ENCODE peak calls at places on chromosomes 4 and X, in nine cellular contexts. One of them, this sample, is unnamed.

GRCh38 chrX:150362599-150363481 is at the start of gene MAMLD1:
- DNase-seq in HCT116: peak
- DNase-seq in GM12878: no peak
- DNase-seq in A549: peak
- DNase-seq in K562: peak
- DNase-seq in SK-N-SH: peak
- DNase-seq in Panc1: no peak
- DNase-seq in HL-60: no peak
- DNase-seq in GM23338: peak
- DNase-seq in this sample: no peak

GRCh38 chrX:16882188-16882587 is 12.0 kb upstream of the RBBP7 start:
- DNase-seq in HCT116: no peak
- DNase-seq in GM12878: no peak
- DNase-seq in A549: peak
- DNase-seq in K562: peak
- DNase-seq in SK-N-SH: peak
- DNase-seq in Panc1: no peak
- DNase-seq in HL-60: peak
- DNase-seq in GM23338: no peak
- DNase-seq in this sample: no peak

GRCh38 chrX:144275403-144275802 is 391.5 kb downstream of the UBE2NL start:
- DNase-seq in HCT116: no peak
- DNase-seq in GM12878: no peak
- DNase-seq in A549: no peak
- DNase-seq in K562: no peak
- DNase-seq in SK-N-SH: no peak
- DNase-seq in Panc1: no peak
- DNase-seq in HL-60: no peak
- DNase-seq in GM23338: no peak
- DNase-seq in this sample: no peak

GRCh38 chr4:185683222-185683621 is 128.8 kb downstream of the SORBS2 start:
- DNase-seq in HCT116: no peak
- DNase-seq in GM12878: no peak
- DNase-seq in A549: no peak
- DNase-seq in K562: no peak
- DNase-seq in SK-N-SH: no peak
- DNase-seq in Panc1: no peak
- DNase-seq in HL-60: no peak
- DNase-seq in GM23338: no peak
- DNase-seq in this sample: no peak

GRCh38 chrX:13216139-13216538 is 103.7 kb downstream of the ATXN3L start:
- DNase-seq in HCT116: no peak
- DNase-seq in GM12878: no peak
- DNase-seq in A549: no peak
- DNase-seq in K562: no peak
- DNase-seq in SK-N-SH: no peak
- DNase-seq in Panc1: no peak
- DNase-seq in HL-60: no peak
- DNase-seq in GM23338: no peak
- DNase-seq in this sample: no peak

GRCh38 chrX:82813671-82814078 is 694.4 kb upstream of the POU3F4 start:
- DNase-seq in HCT116: peak
- DNase-seq in GM12878: no peak
- DNase-seq in A549: peak
- DNase-seq in K562: no peak
- DNase-seq in SK-N-SH: no peak
- DNase-seq in Panc1: peak
- DNase-seq in HL-60: no peak
- DNase-seq in GM23338: no peak
- DNase-seq in this sample: no peak

GRCh38 chr4:43763029-43763610 is 685.5 kb downstream of the KCTD8 start:
- DNase-seq in HCT116: no peak
- DNase-seq in GM12878: peak
- DNase-seq in A549: no peak
- DNase-seq in K562: no peak
- DNase-seq in SK-N-SH: no peak
- DNase-seq in Panc1: no peak
- DNase-seq in HL-60: no peak
- DNase-seq in GM23338: peak
- DNase-seq in this sample: no peak

GRCh38 chr4:151169900-151170299 is 70.5 kb downstream of the RPS3A start:
- DNase-seq in HCT116: no peak
- DNase-seq in GM12878: no peak
- DNase-seq in A549: no peak
- DNase-seq in K562: no peak
- DNase-seq in SK-N-SH: peak
- DNase-seq in Panc1: no peak
- DNase-seq in HL-60: no peak
- DNase-seq in GM23338: no peak
- DNase-seq in this sample: no peak

GRCh38 chrX:68901512-68901911 is 72.7 kb downstream of the EFNB1 start:
- DNase-seq in HCT116: no peak
- DNase-seq in GM12878: no peak
- DNase-seq in A549: no peak
- DNase-seq in K562: no peak
- DNase-seq in SK-N-SH: no peak
- DNase-seq in Panc1: no peak
- DNase-seq in HL-60: no peak
- DNase-seq in GM23338: no peak
- DNase-seq in this sample: no peak

GRCh38 chrX:1463581-1464281 is 11.0 kb upstream of the ASMTL start:
- DNase-seq in HCT116: no peak
- DNase-seq in GM12878: no peak
- DNase-seq in A549: no peak
- DNase-seq in K562: no peak
- DNase-seq in SK-N-SH: no peak
- DNase-seq in Panc1: no peak
- DNase-seq in HL-60: peak
- DNase-seq in GM23338: no peak
- DNase-seq in this sample: no peak

GRCh38 chr4:13484749-13485345 is 707 bp upstream of the RAB28 start:
- DNase-seq in HCT116: peak
- DNase-seq in GM12878: no peak
- DNase-seq in A549: peak
- DNase-seq in K562: peak
- DNase-seq in SK-N-SH: no peak
- DNase-seq in Panc1: no peak
- DNase-seq in HL-60: no peak
- DNase-seq in GM23338: peak
- DNase-seq in this sample: peak

GRCh38 chr4:1245481-1246051 is 3.4 kb downstream of the CTBP1 start:
- DNase-seq in HCT116: no peak
- DNase-seq in GM12878: no peak
- DNase-seq in A549: no peak
- DNase-seq in K562: no peak
- DNase-seq in SK-N-SH: peak
- DNase-seq in Panc1: no peak
- DNase-seq in HL-60: no peak
- DNase-seq in GM23338: no peak
- DNase-seq in this sample: no peak

GRCh38 chr4:140300271-140300970 is 73.0 kb upstream of the SCOC start:
- DNase-seq in HCT116: peak
- DNase-seq in GM12878: no peak
- DNase-seq in A549: peak
- DNase-seq in K562: no peak
- DNase-seq in SK-N-SH: no peak
- DNase-seq in Panc1: no peak
- DNase-seq in HL-60: no peak
- DNase-seq in GM23338: no peak
- DNase-seq in this sample: no peak

GRCh38 chr4:168633071-168633470 is 136.2 kb downstream of the PALLD start:
- DNase-seq in HCT116: no peak
- DNase-seq in GM12878: no peak
- DNase-seq in A549: no peak
- DNase-seq in K562: no peak
- DNase-seq in SK-N-SH: no peak
- DNase-seq in Panc1: no peak
- DNase-seq in HL-60: no peak
- DNase-seq in GM23338: no peak
- DNase-seq in this sample: no peak

DNA sequence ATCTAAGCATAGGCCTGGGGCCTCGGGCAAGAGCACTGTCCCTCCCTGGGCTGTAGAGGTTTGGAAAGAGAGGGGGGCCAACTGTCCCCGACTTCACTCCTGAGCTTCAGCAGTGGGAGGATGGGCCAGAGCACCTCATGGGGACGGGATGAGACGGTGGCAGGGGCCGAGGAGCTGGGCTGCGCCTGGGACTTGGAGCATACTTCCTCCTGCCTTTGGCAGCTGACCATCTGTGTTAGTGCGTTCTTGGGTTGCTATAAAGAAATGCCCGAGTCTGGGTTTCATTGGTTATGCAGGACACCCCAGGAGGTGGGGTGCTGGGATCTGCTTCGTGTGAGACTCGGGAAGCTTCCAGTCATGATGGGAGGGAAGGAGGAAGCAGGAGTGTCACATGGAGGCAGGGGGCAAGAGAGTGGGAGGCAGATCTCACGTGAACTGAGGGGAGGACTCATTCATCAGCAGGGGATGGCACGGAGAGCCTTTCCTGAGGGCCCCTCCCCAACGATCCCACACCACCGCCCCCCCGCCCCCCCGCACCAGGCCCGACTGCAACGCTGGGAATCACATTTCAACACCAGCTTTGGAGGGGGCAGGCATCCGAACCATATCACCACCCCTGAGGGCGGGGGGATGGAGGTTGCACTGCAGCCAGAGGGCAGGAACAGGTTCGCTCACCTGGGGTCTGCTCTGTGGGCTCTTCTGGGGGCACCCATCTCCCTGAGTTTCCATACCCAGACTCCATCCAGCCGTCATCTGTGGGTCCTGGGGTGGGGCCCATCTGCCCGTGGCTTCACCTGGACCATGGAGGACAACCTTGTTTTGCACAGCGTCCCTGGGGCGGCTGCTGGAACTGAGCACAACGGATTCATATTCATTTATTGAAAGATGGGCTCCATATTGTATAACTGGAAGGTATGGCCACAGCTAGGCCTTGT is 7.1 kb downstream of the PSAPL1 start:
- DNase-seq in HCT116: no peak
- DNase-seq in GM12878: no peak
- DNase-seq in A549: no peak
- DNase-seq in K562: no peak
- DNase-seq in SK-N-SH: peak
- DNase-seq in Panc1: no peak
- DNase-seq in HL-60: no peak
- DNase-seq in GM23338: no peak
- DNase-seq in this sample: no peak
- TF ChIP-seq REST in HCT116: no peak
- TF ChIP-seq REST in GM12878: no peak
- TF ChIP-seq REST in A549: no peak
- TF ChIP-seq REST in K562: no peak
- TF ChIP-seq REST in SK-N-SH: no peak
- TF ChIP-seq REST in Panc1: no peak
- TF ChIP-seq REST in HL-60: no peak
- TF ChIP-seq REST in GM23338: no peak
- TF ChIP-seq REST in this sample: no peak

GRCh38 chrX:118644378-118644777 is 83.0 kb upstream of the IL13RA1 start:
- DNase-seq in HCT116: peak
- DNase-seq in GM12878: no peak
- DNase-seq in A549: peak
- DNase-seq in K562: peak
- DNase-seq in SK-N-SH: peak
- DNase-seq in Panc1: peak
- DNase-seq in HL-60: peak
- DNase-seq in GM23338: no peak
- DNase-seq in this sample: peak
- TF ChIP-seq REST in HCT116: no peak
- TF ChIP-seq REST in GM12878: no peak
- TF ChIP-seq REST in A549: no peak
- TF ChIP-seq REST in K562: no peak
- TF ChIP-seq REST in SK-N-SH: no peak
- TF ChIP-seq REST in Panc1: no peak
- TF ChIP-seq REST in HL-60: no peak
- TF ChIP-seq REST in GM23338: no peak
- TF ChIP-seq REST in this sample: no peak

GRCh38 chr4:114264877-114265291 is 285.4 kb upstream of the ARSJ start:
- DNase-seq in HCT116: peak
- DNase-seq in GM12878: no peak
- DNase-seq in A549: no peak
- DNase-seq in K562: no peak
- DNase-seq in SK-N-SH: no peak
- DNase-seq in Panc1: no peak
- DNase-seq in HL-60: no peak
- DNase-seq in GM23338: no peak
- DNase-seq in this sample: peak

GRCh38 chr4:114264452-114264851 is 285.0 kb upstream of the ARSJ start:
- DNase-seq in HCT116: no peak
- DNase-seq in GM12878: no peak
- DNase-seq in A549: no peak
- DNase-seq in K562: no peak
- DNase-seq in SK-N-SH: no peak
- DNase-seq in Panc1: no peak
- DNase-seq in HL-60: no peak
- DNase-seq in GM23338: no peak
- DNase-seq in this sample: no peak

GRCh38 chr4:114265342-114265741 is 285.9 kb upstream of the ARSJ start:
- DNase-seq in HCT116: no peak
- DNase-seq in GM12878: no peak
- DNase-seq in A549: no peak
- DNase-seq in K562: no peak
- DNase-seq in SK-N-SH: no peak
- DNase-seq in Panc1: no peak
- DNase-seq in HL-60: no peak
- DNase-seq in GM23338: no peak
- DNase-seq in this sample: no peak

GRCh38 chr4:114271031-114271430 is 291.6 kb upstream of the ARSJ start:
- DNase-seq in HCT116: no peak
- DNase-seq in GM12878: no peak
- DNase-seq in A549: no peak
- DNase-seq in K562: no peak
- DNase-seq in SK-N-SH: no peak
- DNase-seq in Panc1: no peak
- DNase-seq in HL-60: no peak
- DNase-seq in GM23338: no peak
- DNase-seq in this sample: no peak

DNA sequence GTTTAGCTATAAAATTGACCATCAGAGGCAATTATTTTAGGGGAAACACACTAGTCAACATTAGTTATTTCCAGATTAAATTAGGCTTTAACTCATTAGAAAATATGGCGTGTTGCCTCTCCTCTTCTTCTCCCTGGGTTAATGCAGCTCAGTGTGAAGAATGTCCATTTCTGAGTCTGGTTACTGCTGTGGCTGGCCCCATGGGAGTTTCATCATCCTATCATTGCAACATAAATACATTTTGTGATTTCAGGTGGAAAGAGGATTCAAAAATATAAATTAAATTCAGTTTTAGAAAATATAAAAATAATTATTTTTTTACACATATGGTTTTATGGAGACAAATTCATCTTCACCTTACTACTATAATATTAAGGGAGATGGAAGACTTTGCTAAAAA is 288.5 kb upstream of the ARSJ start:
- DNase-seq in HCT116: no peak
- DNase-seq in GM12878: no peak
- DNase-seq in A549: no peak
- DNase-seq in K562: no peak
- DNase-seq in SK-N-SH: no peak
- DNase-seq in Panc1: no peak
- DNase-seq in HL-60: no peak
- DNase-seq in GM23338: no peak
- DNase-seq in this sample: no peak
- TF ChIP-seq REST in HCT116: no peak
- TF ChIP-seq REST in GM12878: no peak
- TF ChIP-seq REST in A549: no peak
- TF ChIP-seq REST in K562: no peak
- TF ChIP-seq REST in SK-N-SH: no peak
- TF ChIP-seq REST in Panc1: no peak
- TF ChIP-seq REST in HL-60: no peak
- TF ChIP-seq REST in GM23338: no peak
- TF ChIP-seq REST in this sample: no peak

GRCh38 chrX:52353838-52354237 is 15.0 kb upstream of the XAGE2 start:
- DNase-seq in HCT116: no peak
- DNase-seq in GM12878: no peak
- DNase-seq in A549: no peak
- DNase-seq in K562: no peak
- DNase-seq in SK-N-SH: no peak
- DNase-seq in Panc1: no peak
- DNase-seq in HL-60: no peak
- DNase-seq in GM23338: peak
- DNase-seq in this sample: no peak
- TF ChIP-seq REST in HCT116: no peak
- TF ChIP-seq REST in GM12878: no peak
- TF ChIP-seq REST in A549: no peak
- TF ChIP-seq REST in K562: no peak
- TF ChIP-seq REST in SK-N-SH: no peak
- TF ChIP-seq REST in Panc1: no peak
- TF ChIP-seq REST in HL-60: no peak
- TF ChIP-seq REST in GM23338: no peak
- TF ChIP-seq REST in this sample: no peak